ENCODE peak calls at places on chromosomes 11 and 22, in nine cellular contexts. X is kidney; N is left lung; Q is stomach; T is fibroblast of lung; J is aorta; M is CD8-positive, alpha-beta memory T cell; L is IMR-90; W is mesenchymal stem cell. R is an unnamed sample. For H3K9me3, the result is how much of the 10 kb centered on the place peaks cover.

GRCh38 chr22:37476389-37477329 is 9.5 kb downstream of the MFNG start:
- DNase-seq in L (no peak), T (no peak), W (no peak), J (no peak), M (no peak), Q (no peak), N (no peak), X (no peak), R (no peak)

GRCh38 chr22:44583076-44583760 is 85.2 kb upstream of the RTL6 start:
- DNase-seq in M (peak), T (peak), Q (no peak), L (peak), N (peak), J (peak), X (peak), W (no peak), R (peak)

GRCh38 chr11:69240332-69241074 is 53.5 kb upstream of the MYEOV start:
- DNase-seq in L (peak), X (no peak), W (no peak), N (no peak), J (no peak), M (no peak), T (no peak), Q (peak), R (no peak)

GRCh38 chr11:75319035-75319877 is 32.2 kb downstream of the ARRB1 start:
- DNase-seq in Q (peak), W (no peak), L (peak), J (no peak), T (peak), X (peak), N (no peak), M (no peak), R (no peak)

GRCh38 chr11:77073328-77074001 is 6.7 kb downstream of the CAPN5 start:
- DNase-seq in X (peak), M (no peak), N (peak), W (peak), L (peak), Q (peak), J (peak), T (peak), R (peak)

GRCh38 chr11:134632347-134633119 is 220.5 kb upstream of the B3GAT1 start:
- DNase-seq in J (no peak), W (no peak), X (no peak), N (no peak), T (no peak), L (no peak), Q (no peak), M (no peak), R (no peak)

GRCh38 chr11:63762662-63763505 is 5.7 kb downstream of the ZFTA start:
- DNase-seq in Q (peak), M (no peak), N (peak), W (peak), X (peak), T (peak), J (peak), L (no peak), R (peak)

GRCh38 chr11:57357827-57358226 is 19.7 kb downstream of the P2RX3 start:
- DNase-seq in Q (no peak), J (no peak), W (peak), N (no peak), X (no peak), M (no peak), T (no peak), L (peak), R (no peak)

GRCh38 chr11:117230981-117231636 is 764 bp downstream of the PCSK7 start:
- DNase-seq in L (no peak), J (no peak), M (no peak), N (no peak), Q (no peak), W (no peak), T (no peak), X (no peak), R (no peak)

GRCh38 chr11:117872962-117873827 is 3.3 kb downstream of the FXYD6 start:
- DNase-seq in W (no peak), Q (no peak), L (no peak), N (no peak), T (no peak), M (no peak), J (no peak), X (no peak), R (no peak)

GRCh38 chr11:44506375-44507016 is 59.0 kb upstream of the CD82 start:
- DNase-seq in X (no peak), M (no peak), T (no peak), N (no peak), W (no peak), Q (no peak), J (no peak), L (no peak), R (no peak)

GRCh38 chr11:62599909-62600308 is 1.8 kb downstream of the MTA2 start:
- DNase-seq in L (no peak), T (no peak), J (peak), N (no peak), Q (no peak), M (no peak), W (no peak), X (no peak), R (no peak)

GRCh38 chr11:30107899-30108298 is 91.1 kb upstream of the KCNA4 start:
- DNase-seq in M (no peak), L (peak), N (no peak), W (no peak), J (no peak), T (peak), Q (no peak), X (no peak), R (no peak)

GRCh38 chr22:20243545-20244249 is 24.4 kb downstream of the RTN4R start:
- DNase-seq in Q (peak), T (peak), W (peak), X (peak), M (peak), J (peak), L (peak), N (peak), R (peak)

GRCh38 chr11:57778318-57779037 is 16.9 kb downstream of the CTNND1 start:
- DNase-seq in W (peak), L (peak), T (peak), X (peak), Q (peak), N (peak), J (peak), M (no peak), R (peak)

GRCh38 chr11:111001091-111001430 is 244.5 kb upstream of the POU2AF2 start:
- DNase-seq in Q (no peak), J (no peak), L (peak), T (peak), X (no peak), W (no peak), N (no peak), M (no peak), R (no peak)

GRCh38 chr22:21726650-21727049 is 8.9 kb downstream of the YPEL1 start:
- DNase-seq in M (peak), L (no peak), J (no peak), Q (no peak), T (no peak), N (no peak), W (peak), X (no peak), R (no peak)

GRCh38 chr11:126194121-126194543 is 17.3 kb downstream of the RPUSD4 start:
- DNase-seq in N (no peak), J (no peak), M (no peak), Q (peak), X (no peak), L (peak), W (peak), T (peak), R (no peak)

GRCh38 chr11:107777094-107777493 is 65.2 kb upstream of the SLN start:
- DNase-seq in T (no peak), M (no peak), X (no peak), J (no peak), L (no peak), Q (no peak), N (no peak), W (no peak), R (no peak)

DNA sequence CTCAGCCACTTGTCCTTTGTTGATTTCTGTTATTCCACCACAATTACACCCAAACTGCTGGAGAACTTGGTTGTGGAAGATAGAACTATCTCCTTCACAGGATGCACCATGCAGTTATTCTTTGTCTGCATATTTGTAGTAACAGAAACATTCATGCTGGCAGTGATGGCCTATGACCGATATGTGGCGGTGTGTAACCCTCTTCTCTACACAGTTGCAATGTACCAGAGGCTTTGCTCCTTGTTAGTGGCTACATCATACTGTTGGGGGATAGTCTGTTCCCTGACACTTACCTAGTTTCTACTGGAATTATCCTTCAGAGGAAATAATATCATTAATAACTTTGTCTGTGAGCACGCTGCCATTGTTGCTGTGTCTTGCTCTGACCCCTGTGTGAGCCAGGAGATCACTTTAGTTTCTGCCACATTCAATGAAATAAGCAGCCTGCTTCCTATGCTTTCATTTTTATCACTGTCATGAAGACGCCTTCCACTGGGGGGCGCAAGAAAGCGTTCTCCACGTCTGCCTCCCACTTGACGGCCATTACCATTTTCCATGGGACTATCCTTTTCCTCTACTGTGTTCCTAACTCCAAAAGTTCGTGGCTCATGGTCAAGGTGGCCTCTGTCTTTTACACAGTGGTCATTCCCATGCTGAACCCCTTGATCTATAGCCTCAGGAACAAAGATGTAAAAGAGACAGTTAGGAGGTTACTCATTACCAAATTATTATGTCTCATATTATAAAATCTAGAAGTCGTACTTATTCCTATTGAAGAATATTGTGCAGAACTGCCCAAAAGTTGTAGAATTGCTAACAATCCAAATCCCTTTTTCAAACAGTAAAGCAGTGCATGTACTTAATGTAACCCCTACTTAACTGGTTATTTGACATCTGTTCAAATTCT is 53.2 kb downstream of the OR4C6 start:
- DNase-seq in J (no peak), Q (no peak), M (no peak), W (no peak), T (no peak), N (no peak), X (no peak), L (no peak), R (no peak)
- H3K9me3 ChIP-seq in J (under half), Q (under half), M (under half), W (under half), T (under half), N (under half), X (under half), L (under half), R (under half)

GRCh38 chr22:10961043-10961860 is 4566.7 kb upstream of the OR11H1 start:
- DNase-seq in M (no peak), W (no peak), N (no peak), J (peak), L (no peak), Q (no peak), T (no peak), X (peak), R (no peak)
- H3K9me3 ChIP-seq in M (under half), W (under half), N (under half), J (under half), L (under half), Q (under half), T (under half), X (under half), R (under half)

GRCh38 chr11:97638825-97639224 is 1249.0 kb downstream of the JRKL start:
- DNase-seq in N (no peak), L (no peak), Q (no peak), M (no peak), T (no peak), J (no peak), X (no peak), W (no peak), R (no peak)
- H3K9me3 ChIP-seq in N (under half), L (under half), Q (under half), M (under half), T (under half), J (under half), X (under half), W (under half), R (under half)

GRCh38 chr22:49408102-49408836 is 419.4 kb downstream of the BRD1 start:
- DNase-seq in X (no peak), M (no peak), T (no peak), J (no peak), L (no peak), W (no peak), Q (peak), N (no peak), R (no peak)

GRCh38 chr22:49406047-49406650 is 421.5 kb downstream of the BRD1 start:
- DNase-seq in T (no peak), L (no peak), W (no peak), N (no peak), J (no peak), M (no peak), Q (peak), X (no peak), R (no peak)

GRCh38 chr22:49405590-49405989 is 422.1 kb downstream of the BRD1 start:
- DNase-seq in N (no peak), W (no peak), T (no peak), J (no peak), Q (peak), L (no peak), X (no peak), M (no peak), R (no peak)

GRCh38 chr22:49404576-49405199 is 423.0 kb downstream of the BRD1 start:
- DNase-seq in Q (peak), X (no peak), T (no peak), N (no peak), J (no peak), L (no peak), M (no peak), W (no peak), R (no peak)

DNA sequence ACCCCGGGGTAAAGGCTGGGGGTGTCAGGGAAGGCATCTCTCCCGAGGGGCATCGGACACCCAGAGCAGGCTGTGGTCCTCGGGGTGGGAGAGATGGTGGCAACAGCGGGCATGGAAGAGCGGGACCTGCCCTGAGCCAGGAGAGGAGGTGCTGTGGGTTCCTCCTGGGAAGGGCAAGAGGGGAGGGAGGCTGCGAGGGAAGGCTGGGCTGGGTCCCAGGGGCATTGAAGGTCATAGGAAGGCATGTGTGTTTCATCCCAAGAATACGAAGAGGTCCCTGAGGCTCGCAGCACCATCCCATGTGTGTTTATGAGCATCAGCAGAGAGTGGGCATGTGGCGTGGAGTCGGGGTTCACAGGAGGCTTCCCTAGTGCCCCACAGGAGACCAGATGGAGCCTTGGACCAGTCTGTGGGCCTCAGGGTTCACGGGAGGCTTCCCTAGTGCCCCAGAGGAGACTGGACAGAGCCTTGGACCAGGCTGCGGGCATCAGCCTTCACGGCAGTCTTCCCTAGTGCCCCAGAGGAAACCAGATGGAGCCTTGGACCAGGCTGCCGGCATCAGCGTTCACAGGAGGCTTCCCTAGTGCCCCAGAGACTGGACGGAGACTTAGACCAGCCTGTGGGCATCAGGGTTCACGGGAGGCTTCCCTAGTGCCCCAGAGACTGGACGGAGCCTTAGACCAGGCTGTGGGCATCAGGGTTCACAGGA is 420.6 kb downstream of the BRD1 start:
- DNase-seq in X (no peak), Q (peak), J (no peak), N (no peak), W (no peak), T (no peak), L (no peak), M (no peak), R (no peak)
- H3K9me3 ChIP-seq in X (under half), Q (under half), J (under half), N (under half), W (under half), T (under half), L (under half), M (under half), R (under half)

GRCh38 chr22:48451891-48452290 is 1375.8 kb downstream of the BRD1 start:
- DNase-seq in M (no peak), X (no peak), J (peak), Q (no peak), T (no peak), L (no peak), N (no peak), W (no peak), R (no peak)
- H3K9me3 ChIP-seq in M (under half), X (under half), J (under half), Q (under half), T (under half), L (under half), N (under half), W (under half), R (under half)

DNA sequence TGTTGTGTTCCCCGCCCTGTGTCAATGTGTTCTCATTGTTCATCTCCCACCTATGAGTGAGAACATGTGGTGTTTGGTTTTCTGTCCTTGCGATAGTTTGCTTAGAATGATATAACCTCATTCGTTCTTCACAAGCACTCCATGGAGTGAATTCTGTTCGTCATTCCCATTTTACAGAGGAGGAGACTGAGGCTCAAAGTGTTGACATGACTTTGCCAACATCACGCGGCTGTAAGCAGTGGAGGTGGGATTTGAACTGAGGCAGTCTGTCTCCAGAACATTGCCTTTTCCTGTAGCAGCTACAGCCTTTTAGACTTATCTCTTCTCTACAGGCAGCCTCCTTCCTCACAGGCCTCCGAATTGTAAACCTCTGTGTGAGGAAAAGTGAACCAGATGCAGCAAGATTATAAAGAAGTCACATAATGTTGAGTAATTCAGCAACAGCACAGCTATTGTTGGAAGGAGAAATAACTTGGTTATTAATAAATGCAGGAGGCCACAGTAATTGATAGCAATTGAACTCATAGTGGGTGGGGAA is 74.6 kb downstream of the MYO18B start:
- DNase-seq in T (no peak), M (no peak), J (no peak), Q (no peak), W (no peak), L (no peak), X (no peak), N (no peak), R (no peak)
- H3K9me3 ChIP-seq in T (under half), M (under half), J (under half), Q (under half), W (under half), L (under half), X (under half), N (under half), R (under half)

DNA sequence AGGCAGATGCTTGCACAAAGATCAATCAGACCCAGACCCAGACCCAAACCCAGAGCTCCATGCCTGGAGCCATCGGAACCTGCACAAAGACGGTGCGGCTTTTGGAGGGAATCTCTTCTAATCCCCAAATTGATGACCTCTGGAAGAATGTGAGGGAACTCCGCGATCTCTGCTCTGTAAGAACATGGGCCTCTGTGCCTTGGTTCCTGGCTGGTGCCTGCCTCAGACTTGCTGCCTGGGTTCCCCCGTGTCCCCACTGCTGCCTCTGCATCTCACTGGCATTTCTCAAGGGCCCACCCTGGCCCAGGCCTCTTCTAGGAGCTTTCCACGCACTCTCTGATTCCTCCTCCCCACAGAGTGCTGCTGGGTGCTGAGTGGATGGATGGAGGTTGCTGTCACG is 1044.4 kb downstream of the TBC1D22A start:
- DNase-seq in N (no peak), L (no peak), M (no peak), Q (no peak), T (no peak), W (no peak), X (no peak), J (no peak), R (no peak)
- H3K9me3 ChIP-seq in N (under half), L (under half), M (under half), Q (under half), T (under half), W (under half), X (under half), J (under half), R (under half)

DNA sequence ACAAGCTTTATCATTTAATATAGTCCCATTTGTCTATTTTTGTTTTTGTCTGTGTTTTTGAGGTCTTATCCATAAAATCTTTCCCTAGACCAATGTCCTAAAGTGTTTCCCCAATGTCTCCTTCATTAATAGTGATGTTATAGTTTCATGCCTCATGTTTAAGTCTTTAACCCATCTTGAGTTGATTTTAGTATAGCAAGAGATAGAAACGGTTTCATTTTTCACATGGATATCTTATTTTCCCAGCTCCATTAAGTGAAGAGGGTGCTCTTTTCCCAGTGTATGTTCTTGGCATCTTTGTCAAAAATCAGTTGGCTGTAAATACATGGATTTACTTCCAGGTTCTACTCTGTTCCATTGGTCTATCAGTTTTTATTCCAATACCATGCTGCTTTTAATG is 58.2 kb downstream of the KCNQ1OT1 start:
- DNase-seq in L (no peak), X (no peak), J (no peak), Q (no peak), M (no peak), N (no peak), W (no peak), T (no peak), R (no peak)
- H3K9me3 ChIP-seq in L (under half), X (under half), J (under half), Q (under half), M (under half), N (under half), W (half or more), T (under half), R (half or more)

GRCh38 chr11:50246183-50246582 is 213.5 kb downstream of the OR4C45 start:
- DNase-seq in X (no peak), T (no peak), M (no peak), W (no peak), J (no peak), Q (no peak), L (no peak), N (no peak), R (no peak)
- H3K9me3 ChIP-seq in X (under half), T (under half), M (under half), W (under half), J (under half), Q (under half), L (under half), N (under half), R (under half)

R was measured in psoas muscle.